ENCODE peak calls at places on chromosomes 12 and 14, in ten cellular contexts. Z is dorsolateral prefrontal cortex, N is fibroblast of lung, O is WTC11, T is progenitor cell of endocrine pancreas, U is CD14-positive monocyte, H is testis, V is fibroblast of mammary gland, L is sigmoid colon, W is RWPE2. M is an unnamed sample.
A peak's percentile ranks its signal among the peaks of the same experiment; 100 is the strongest.

GRCh38 chr14:68846466-68846865 is 53.6 kb upstream of the ZFP36L1 start:
- DNase-seq in H (no peak), T (no peak), U (no peak), N (no peak), O (no peak), W (no peak), Z (no peak), L (no peak), V (no peak), M (no peak)

GRCh38 chr12:122528992-122529391 is 1.9 kb downstream of the KNTC1 start:
- DNase-seq in H (no peak), O (no peak), N (no peak), U (no peak), L (no peak), T (no peak), V (no peak), Z (no peak), W (no peak), M (no peak)

GRCh38 chr14:70882771-70883492 is 24.3 kb upstream of the PCNX1 start:
- DNase-seq in H (no peak), N (peak; percentile 67), U (peak; percentile 79), T (no peak), Z (no peak), V (peak; percentile 86), W (no peak), L (no peak), O (no peak), M (peak; percentile 56)

GRCh38 chr14:22837750-22838538 is 1.6 kb downstream of the MMP14 start:
- DNase-seq in L (peak; percentile 95), Z (no peak), T (no peak), H (peak; percentile 62), U (no peak), N (peak; percentile 56), O (peak; percentile 46), W (no peak), V (peak; percentile 63), M (peak; percentile 53)

GRCh38 chr14:96130854-96131253 is 73.8 kb upstream of the BDKRB2 start:
- DNase-seq in U (no peak), V (peak; percentile 63), H (no peak), T (no peak), W (no peak), N (peak; percentile 64), O (no peak), L (no peak), Z (no peak), M (peak; percentile 36)

GRCh38 chr12:22803725-22804124 is 178.8 kb downstream of the ETNK1 start:
- DNase-seq in T (no peak), H (no peak), O (peak; percentile 45), Z (no peak), W (no peak), U (no peak), V (no peak), L (no peak), N (no peak), M (no peak)

GRCh38 chr12:118058881-118059644 is 1.9 kb downstream of the WSB2 start:
- DNase-seq in O (no peak), V (peak; percentile 49), N (peak; percentile 82), H (no peak), U (no peak), W (no peak), L (no peak), Z (no peak), T (no peak), M (no peak)

GRCh38 chr12:99911967-99912366 is 72.8 kb downstream of the ANKS1B start:
- DNase-seq in Z (no peak), N (peak; percentile 22), O (no peak), W (no peak), V (peak; percentile 18), L (no peak), T (no peak), H (no peak), U (no peak), M (peak; percentile 56)

GRCh38 chr14:92456215-92457017 is 57.2 kb upstream of the RIN3 start:
- DNase-seq in W (no peak), Z (peak; percentile 20), U (peak; percentile 81), L (peak; percentile 82), H (peak; percentile 66), V (peak; percentile 78), O (peak; percentile 67), T (peak; percentile 34), N (peak; percentile 54), M (peak; percentile 80)

GRCh38 chr14:105885561-105886320 is 359.4 kb downstream of the TMEM121 start:
- DNase-seq in V (no peak), U (peak; percentile 18), O (peak; percentile 1), W (peak; percentile 49), T (no peak), L (peak; percentile 43), H (no peak), N (no peak), Z (no peak), M (no peak)

GRCh38 chr12:19036673-19037357 is 92.7 kb upstream of the PLEKHA5 start:
- DNase-seq in W (no peak), O (no peak), T (no peak), N (peak; percentile 89), U (no peak), V (no peak), H (no peak), Z (no peak), L (no peak), M (peak; percentile 31)

DNA sequence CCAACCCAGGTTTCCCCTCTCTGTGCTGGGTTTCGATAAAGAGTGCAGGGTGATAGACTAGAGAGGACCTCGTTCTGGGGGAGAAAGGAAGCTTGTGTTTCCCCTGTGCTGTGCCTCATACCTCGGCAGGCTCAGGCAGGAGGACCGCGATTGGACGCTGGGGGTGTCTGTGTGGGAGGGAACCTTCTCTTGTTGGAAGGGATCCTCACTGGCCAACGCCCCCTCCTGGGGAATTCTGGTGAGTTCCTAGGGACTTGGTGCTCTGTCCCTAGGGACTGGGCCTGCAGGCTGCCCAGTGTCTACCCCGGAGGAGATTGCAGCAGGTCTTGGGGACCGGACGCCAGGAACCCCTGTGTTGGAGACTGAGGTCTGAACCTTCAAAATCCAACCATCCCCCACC is 157.4 kb upstream of the PRMT8 start:
- DNase-seq in H (no peak), Z (no peak), U (no peak), W (no peak), L (peak; percentile 57), N (no peak), O (peak; percentile 90), V (no peak), T (no peak), M (peak; percentile 7)
- TF ChIP-seq CTCF in H (no peak), Z (no peak), U (no peak), W (peak; percentile 8), L (no peak), N (no peak), O (peak; percentile 29), V (no peak), T (peak; percentile 42), M (no peak)

DNA sequence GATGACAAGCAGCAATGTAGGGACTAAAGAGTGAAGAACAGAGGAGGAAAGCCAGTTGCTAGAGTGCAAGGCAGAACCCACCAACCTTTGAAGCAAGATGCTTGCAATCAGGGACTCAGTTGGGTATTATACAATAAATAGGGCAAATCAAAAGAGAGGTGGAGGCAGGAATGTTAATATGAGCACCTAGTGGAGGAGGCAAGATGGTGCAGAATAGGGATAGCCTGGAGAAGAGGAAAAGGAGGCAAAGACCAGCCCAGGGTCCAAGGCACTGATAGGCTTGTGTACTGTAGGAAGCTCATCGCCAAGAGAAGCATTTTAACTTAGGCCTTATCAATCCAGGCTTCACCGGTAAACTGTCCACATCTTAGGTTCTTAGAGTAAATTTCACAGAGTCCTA is 137.2 kb downstream of the ARMH4 start:
- DNase-seq in U (no peak), T (no peak), W (no peak), H (no peak), O (no peak), L (no peak), N (no peak), V (no peak), Z (no peak), M (no peak)
- TF ChIP-seq CTCF in U (no peak), T (no peak), W (no peak), H (no peak), O (no peak), L (no peak), N (no peak), V (peak; percentile 7), Z (no peak), M (no peak)

GRCh38 chr12:10705655-10706054 is 17.5 kb downstream of the YBX3 start:
- DNase-seq in H (peak; percentile 23), T (no peak), O (no peak), N (peak; percentile 62), L (no peak), U (no peak), Z (no peak), W (no peak), V (peak; percentile 74), M (peak; percentile 28)

GRCh38 chr12:10701226-10701681 is 21.9 kb downstream of the YBX3 start:
- DNase-seq in T (no peak), N (no peak), V (peak; percentile 59), L (no peak), H (no peak), U (no peak), O (no peak), W (no peak), Z (no peak), M (peak; percentile 67)

GRCh38 chr12:10695852-10696251 is 22.0 kb upstream of the STYK1 start:
- DNase-seq in W (no peak), T (no peak), N (no peak), H (no peak), U (no peak), L (no peak), O (no peak), Z (no peak), V (no peak), M (no peak)

GRCh38 chr12:10697872-10698271 is 24.0 kb upstream of the STYK1 start:
- DNase-seq in O (no peak), Z (no peak), L (no peak), T (no peak), N (no peak), W (no peak), H (no peak), U (no peak), V (no peak), M (no peak)

DNA sequence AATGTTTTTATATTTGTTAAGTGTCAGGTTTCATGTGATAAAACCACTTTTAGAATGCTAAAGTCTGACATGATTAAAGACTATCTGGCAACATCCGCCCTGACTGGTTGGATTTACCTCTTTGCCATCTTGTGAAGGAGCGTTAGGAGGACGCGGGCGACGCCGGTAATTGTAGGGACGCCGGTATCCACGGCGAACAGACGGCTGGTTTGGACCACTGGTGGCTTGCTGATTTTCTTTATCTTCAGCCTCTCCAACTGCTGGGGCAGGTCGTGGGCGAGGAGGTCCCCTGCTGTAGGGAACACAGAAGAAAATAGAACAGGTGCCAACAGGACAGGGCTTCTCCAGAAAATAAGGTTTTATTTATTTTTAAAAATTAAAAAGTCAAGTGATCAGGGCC is 21.3 kb downstream of the YBX3 start:
- DNase-seq in Z (no peak), N (no peak), U (no peak), V (no peak), H (no peak), W (no peak), T (no peak), L (no peak), O (no peak), M (no peak)
- TF ChIP-seq CTCF in Z (no peak), N (no peak), U (no peak), V (no peak), H (no peak), W (no peak), T (no peak), L (no peak), O (no peak), M (no peak)

DNA sequence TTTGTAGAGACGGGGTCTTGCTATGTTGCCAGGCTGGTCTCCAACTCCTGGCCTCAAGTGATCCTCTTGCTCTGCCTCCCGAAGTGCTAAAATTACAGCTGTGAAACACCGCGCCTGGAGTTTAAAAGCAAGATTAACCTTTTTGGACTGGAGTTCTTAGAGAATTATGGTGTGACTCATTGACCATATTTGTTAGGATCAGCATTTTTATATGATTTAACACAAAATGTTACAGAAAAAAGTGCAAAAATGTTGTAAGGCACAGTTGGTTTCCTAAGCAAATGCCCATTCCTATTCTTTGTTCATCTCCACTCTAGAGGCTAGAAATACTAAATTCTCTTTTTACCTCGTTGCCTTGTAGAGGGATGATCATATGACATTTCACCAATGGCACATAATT is 27.6 kb downstream of the SLC35E3 start:
- DNase-seq in L (no peak), H (no peak), V (no peak), Z (no peak), U (no peak), O (no peak), W (no peak), T (no peak), N (no peak), M (peak; percentile 32)
- TF ChIP-seq CTCF in L (no peak), H (no peak), V (no peak), Z (no peak), U (no peak), O (no peak), W (no peak), T (no peak), N (no peak), M (no peak)

M was measured in fibroblast of villous mesenchyme.